ENCODE peak calls at places on chromosomes 1 and 21, in nine cellular contexts. One of them, this sample, is unnamed.

GRCh38 chr1:172451002-172451443 is 7.2 kb upstream of the PIGC start:
- DNase-seq in hypothalamus: no peak
- DNase-seq in epithelial cell of proximal tubule: no peak
- DNase-seq in activated T-helper 1 cell treated with anti-CD3 and anti-CD28 coated beads, Interleukin-2, amount 50 U/mL, for 16 hours: no peak
- DNase-seq in epithelial cell of esophagus: peak; percentile 44
- DNase-seq in NCI-H2107: no peak
- DNase-seq in effector CD4-positive, alpha-beta T cell: no peak
- DNase-seq in SW480: peak; percentile 82
- DNase-seq in GM13976: no peak
- DNase-seq in this sample: no peak

GRCh38 chr1:236998571-236998970 is 5.7 kb downstream of the MT1HL1 start:
- DNase-seq in hypothalamus: no peak
- DNase-seq in epithelial cell of proximal tubule: no peak
- DNase-seq in activated T-helper 1 cell treated with anti-CD3 and anti-CD28 coated beads, Interleukin-2, amount 50 U/mL, for 16 hours: no peak
- DNase-seq in epithelial cell of esophagus: no peak
- DNase-seq in NCI-H2107: no peak
- DNase-seq in effector CD4-positive, alpha-beta T cell: no peak
- DNase-seq in SW480: no peak
- DNase-seq in GM13976: no peak
- DNase-seq in this sample: no peak

GRCh38 chr1:182889997-182890396 is 50.9 kb downstream of the DHX9 start:
- DNase-seq in hypothalamus: no peak
- DNase-seq in epithelial cell of proximal tubule: no peak
- DNase-seq in activated T-helper 1 cell treated with anti-CD3 and anti-CD28 coated beads, Interleukin-2, amount 50 U/mL, for 16 hours: no peak
- DNase-seq in epithelial cell of esophagus: no peak
- DNase-seq in NCI-H2107: no peak
- DNase-seq in effector CD4-positive, alpha-beta T cell: no peak
- DNase-seq in SW480: no peak
- DNase-seq in GM13976: no peak
- DNase-seq in this sample: no peak

GRCh38 chr1:172654535-172654934 is 4.4 kb upstream of the FASLG start:
- DNase-seq in hypothalamus: no peak
- DNase-seq in epithelial cell of proximal tubule: no peak
- DNase-seq in activated T-helper 1 cell treated with anti-CD3 and anti-CD28 coated beads, Interleukin-2, amount 50 U/mL, for 16 hours: no peak
- DNase-seq in epithelial cell of esophagus: peak; percentile 79
- DNase-seq in NCI-H2107: no peak
- DNase-seq in effector CD4-positive, alpha-beta T cell: no peak
- DNase-seq in SW480: no peak
- DNase-seq in GM13976: no peak
- DNase-seq in this sample: peak; percentile 22

GRCh38 chr1:107965112-107965991 is at the start of gene VAV3:
- DNase-seq in hypothalamus: peak; percentile 8
- DNase-seq in epithelial cell of proximal tubule: no peak
- DNase-seq in activated T-helper 1 cell treated with anti-CD3 and anti-CD28 coated beads, Interleukin-2, amount 50 U/mL, for 16 hours: no peak
- DNase-seq in epithelial cell of esophagus: peak; percentile 61
- DNase-seq in NCI-H2107: no peak
- DNase-seq in effector CD4-positive, alpha-beta T cell: peak; percentile 14
- DNase-seq in SW480: no peak
- DNase-seq in GM13976: peak; percentile 81
- DNase-seq in this sample: peak; percentile 54

GRCh38 chr1:245698860-245699259 is 544.1 kb downstream of the KIF26B start:
- DNase-seq in hypothalamus: no peak
- DNase-seq in epithelial cell of proximal tubule: no peak
- DNase-seq in activated T-helper 1 cell treated with anti-CD3 and anti-CD28 coated beads, Interleukin-2, amount 50 U/mL, for 16 hours: no peak
- DNase-seq in epithelial cell of esophagus: no peak
- DNase-seq in NCI-H2107: peak; percentile 81
- DNase-seq in effector CD4-positive, alpha-beta T cell: no peak
- DNase-seq in SW480: no peak
- DNase-seq in GM13976: no peak
- DNase-seq in this sample: no peak

GRCh38 chr21:27047331-27048314 is 80.7 kb upstream of the ADAMTS5 start:
- DNase-seq in hypothalamus: no peak
- DNase-seq in epithelial cell of proximal tubule: no peak
- DNase-seq in activated T-helper 1 cell treated with anti-CD3 and anti-CD28 coated beads, Interleukin-2, amount 50 U/mL, for 16 hours: no peak
- DNase-seq in epithelial cell of esophagus: peak; percentile 75
- DNase-seq in NCI-H2107: no peak
- DNase-seq in effector CD4-positive, alpha-beta T cell: no peak
- DNase-seq in SW480: no peak
- DNase-seq in GM13976: no peak
- DNase-seq in this sample: peak; percentile 86

GRCh38 chr1:8473892-8474300 is 156.0 kb downstream of the SLC45A1 start:
- DNase-seq in hypothalamus: no peak
- DNase-seq in epithelial cell of proximal tubule: no peak
- DNase-seq in activated T-helper 1 cell treated with anti-CD3 and anti-CD28 coated beads, Interleukin-2, amount 50 U/mL, for 16 hours: no peak
- DNase-seq in epithelial cell of esophagus: no peak
- DNase-seq in NCI-H2107: no peak
- DNase-seq in effector CD4-positive, alpha-beta T cell: no peak
- DNase-seq in SW480: no peak
- DNase-seq in GM13976: no peak
- DNase-seq in this sample: no peak

GRCh38 chr1:110390692-110391232 is at the start of gene SLC16A4:
- DNase-seq in hypothalamus: no peak
- DNase-seq in epithelial cell of proximal tubule: no peak
- DNase-seq in activated T-helper 1 cell treated with anti-CD3 and anti-CD28 coated beads, Interleukin-2, amount 50 U/mL, for 16 hours: no peak
- DNase-seq in epithelial cell of esophagus: peak; percentile 69
- DNase-seq in NCI-H2107: no peak
- DNase-seq in effector CD4-positive, alpha-beta T cell: no peak
- DNase-seq in SW480: peak; percentile 85
- DNase-seq in GM13976: no peak
- DNase-seq in this sample: peak; percentile 91

GRCh38 chr1:53956308-53957168 is 10.4 kb downstream of the LRRC42 start:
- DNase-seq in hypothalamus: no peak
- DNase-seq in epithelial cell of proximal tubule: no peak
- DNase-seq in activated T-helper 1 cell treated with anti-CD3 and anti-CD28 coated beads, Interleukin-2, amount 50 U/mL, for 16 hours: no peak
- DNase-seq in epithelial cell of esophagus: peak; percentile 66
- DNase-seq in NCI-H2107: no peak
- DNase-seq in effector CD4-positive, alpha-beta T cell: no peak
- DNase-seq in SW480: peak; percentile 44
- DNase-seq in GM13976: no peak
- DNase-seq in this sample: peak; percentile 19

GRCh38 chr1:1210726-1211540 is 3.0 kb downstream of the TNFRSF4 start:
- DNase-seq in hypothalamus: no peak
- DNase-seq in epithelial cell of proximal tubule: no peak
- DNase-seq in activated T-helper 1 cell treated with anti-CD3 and anti-CD28 coated beads, Interleukin-2, amount 50 U/mL, for 16 hours: no peak
- DNase-seq in epithelial cell of esophagus: no peak
- DNase-seq in NCI-H2107: no peak
- DNase-seq in effector CD4-positive, alpha-beta T cell: no peak
- DNase-seq in SW480: no peak
- DNase-seq in GM13976: no peak
- DNase-seq in this sample: no peak

GRCh38 chr1:214404154-214404553 is 123.2 kb downstream of the SMYD2 start:
- DNase-seq in hypothalamus: no peak
- DNase-seq in epithelial cell of proximal tubule: peak; percentile 80
- DNase-seq in activated T-helper 1 cell treated with anti-CD3 and anti-CD28 coated beads, Interleukin-2, amount 50 U/mL, for 16 hours: no peak
- DNase-seq in epithelial cell of esophagus: peak; percentile 78
- DNase-seq in NCI-H2107: no peak
- DNase-seq in effector CD4-positive, alpha-beta T cell: no peak
- DNase-seq in SW480: peak; percentile 74
- DNase-seq in GM13976: no peak
- DNase-seq in this sample: peak; percentile 36

GRCh38 chr1:53541263-53541625 is 82.0 kb downstream of the DMRTB1 start:
- DNase-seq in hypothalamus: no peak
- DNase-seq in epithelial cell of proximal tubule: no peak
- DNase-seq in activated T-helper 1 cell treated with anti-CD3 and anti-CD28 coated beads, Interleukin-2, amount 50 U/mL, for 16 hours: no peak
- DNase-seq in epithelial cell of esophagus: no peak
- DNase-seq in NCI-H2107: no peak
- DNase-seq in effector CD4-positive, alpha-beta T cell: no peak
- DNase-seq in SW480: no peak
- DNase-seq in GM13976: no peak
- DNase-seq in this sample: no peak

This sample was measured in fibroblast of gingiva.